ENCODE peak calls at places on chromosomes 7 and 10, in four cellular contexts. One of them, this sample, is unnamed.

GRCh38 chr10:1420663-1421362 is 316.5 kb downstream of the ADARB2 start:
- DNase-seq in astrocyte of the spinal cord: no peak
- DNase-seq in H54: peak
- DNase-seq in NCI-H774: peak
- DNase-seq in this sample: peak

GRCh38 chr10:11610855-11611247 is 599 bp downstream of the USP6NL start:
- DNase-seq in H54: peak
- DNase-seq in NCI-H774: no peak
- DNase-seq in astrocyte of the spinal cord: peak
- DNase-seq in this sample: no peak

GRCh38 chr10:88848499-88848898 is 3.1 kb downstream of the ANKRD22 start:
- DNase-seq in NCI-H774: no peak
- DNase-seq in H54: peak
- DNase-seq in astrocyte of the spinal cord: peak
- DNase-seq in this sample: no peak

GRCh38 chr10:132865236-132865635 is 77.1 kb downstream of the CFAP46 start:
- DNase-seq in NCI-H774: no peak
- DNase-seq in H54: no peak
- DNase-seq in astrocyte of the spinal cord: no peak
- DNase-seq in this sample: no peak

GRCh38 chr7:14738086-14738485 is 164.5 kb downstream of the DGKB start:
- DNase-seq in NCI-H774: no peak
- DNase-seq in H54: no peak
- DNase-seq in astrocyte of the spinal cord: no peak
- DNase-seq in this sample: no peak

GRCh38 chr7:21256310-21256877 is 171.5 kb upstream of the SP4 start:
- DNase-seq in H54: no peak
- DNase-seq in astrocyte of the spinal cord: peak
- DNase-seq in NCI-H774: peak
- DNase-seq in this sample: peak

GRCh38 chr10:24488631-24489030 is 235.1 kb downstream of the ARHGAP21 start:
- DNase-seq in H54: no peak
- DNase-seq in astrocyte of the spinal cord: no peak
- DNase-seq in NCI-H774: no peak
- DNase-seq in this sample: peak

GRCh38 chr10:129993621-129994020 is 29.5 kb upstream of the EBF3 start:
- DNase-seq in NCI-H774: no peak
- DNase-seq in H54: no peak
- DNase-seq in astrocyte of the spinal cord: no peak
- DNase-seq in this sample: no peak

GRCh38 chr7:35970458-35970857 is 169.6 kb downstream of the SEPTIN7 start:
- DNase-seq in NCI-H774: no peak
- DNase-seq in H54: no peak
- DNase-seq in astrocyte of the spinal cord: no peak
- DNase-seq in this sample: no peak

GRCh38 chr10:133160813-133161471 is 923 bp downstream of the KNDC1 start:
- DNase-seq in astrocyte of the spinal cord: no peak
- DNase-seq in NCI-H774: no peak
- DNase-seq in H54: no peak
- DNase-seq in this sample: no peak

GRCh38 chr10:111347386-111348005 is 270.7 kb downstream of the ADRA2A start:
- DNase-seq in NCI-H774: no peak
- DNase-seq in astrocyte of the spinal cord: no peak
- DNase-seq in H54: no peak
- DNase-seq in this sample: no peak

GRCh38 chr10:117536359-117536861 is 6.1 kb upstream of the EMX2 start:
- DNase-seq in astrocyte of the spinal cord: no peak
- DNase-seq in H54: no peak
- DNase-seq in NCI-H774: no peak
- DNase-seq in this sample: no peak

GRCh38 chr10:70430489-70431445 is 10.7 kb downstream of the NODAL start:
- DNase-seq in astrocyte of the spinal cord: peak
- DNase-seq in NCI-H774: no peak
- DNase-seq in H54: no peak
- DNase-seq in this sample: peak